ENCODE peak calls at places on chromosomes 1 and 21, in four cellular contexts. E is effector memory CD4-positive, alpha-beta T cell; Z is GM12864; R is CD8-positive, alpha-beta T cell. B is an unnamed sample.

GRCh38 chr1:66058558-66058957 is 265.9 kb downstream of the PDE4B start:
- DNase-seq in Z (no peak), E (no peak), R (no peak), B (no peak)

GRCh38 chr1:114585221-114585620 is 3.8 kb upstream of the BCAS2 start:
- DNase-seq in Z (no peak), E (no peak), R (no peak), B (no peak)

GRCh38 chr1:156691665-156692408 is 13.5 kb downstream of the CRABP2 start:
- DNase-seq in R (no peak), E (no peak), Z (no peak), B (no peak)

GRCh38 chr1:45640293-45640692 is 16.4 kb upstream of the CCDC17 start:
- DNase-seq in R (no peak), E (no peak), Z (no peak), B (no peak)

GRCh38 chr21:32406405-32406804 is 6.1 kb upstream of the EVA1C start:
- DNase-seq in E (no peak), Z (no peak), R (no peak), B (no peak)

GRCh38 chr1:26317612-26318337 is at the start of gene CD52:
- DNase-seq in R (peak), E (peak), Z (peak), B (peak)

GRCh38 chr1:39926343-39926769 is 24.6 kb upstream of the MYCL start:
- DNase-seq in E (no peak), Z (no peak), R (no peak), B (no peak)

GRCh38 chr1:97797403-97798183 is 123.2 kb downstream of the DPYD start:
- DNase-seq in R (no peak), Z (no peak), E (no peak), B (no peak)

GRCh38 chr1:41321277-41321676 is 40.0 kb upstream of the FOXO6 start:
- DNase-seq in E (no peak), R (no peak), Z (no peak), B (no peak)

GRCh38 chr1:121516279-121516967 is 331.6 kb downstream of the SRGAP2C start:
- DNase-seq in E (peak), Z (peak), R (peak), B (peak)

GRCh38 chr1:7253988-7254587 is 468.8 kb downstream of the CAMTA1 start:
- DNase-seq in R (no peak), E (no peak), Z (no peak), B (no peak)

GRCh38 chr1:26127235-26128163 is 15.9 kb downstream of the PDIK1L start:
- DNase-seq in R (no peak), Z (no peak), E (no peak), B (no peak)

GRCh38 chr1:3593745-3594144 is 17.6 kb downstream of the MEGF6 start:
- DNase-seq in E (no peak), Z (no peak), R (no peak), B (no peak)

GRCh38 chr1:223704921-223705878 is 7.1 kb upstream of the CAPN2 start:
- DNase-seq in R (no peak), Z (no peak), E (no peak), B (no peak)

GRCh38 chr1:14578156-14578555 is 20.3 kb upstream of the KAZN start:
- DNase-seq in Z (no peak), R (no peak), E (no peak), B (no peak)

GRCh38 chr1:40710581-40711315 is 19.2 kb downstream of the NFYC start:
- DNase-seq in R (no peak), E (no peak), Z (no peak), B (no peak)

GRCh38 chr1:6948416-6948815 is 163.2 kb downstream of the CAMTA1 start:
- DNase-seq in E (no peak), Z (no peak), R (no peak), B (no peak)

GRCh38 chr1:150578278-150579109 is 916 bp downstream of the MCL1 start:
- DNase-seq in E (peak), R (peak), Z (no peak), B (peak)

GRCh38 chr21:39715804-39716397 is 29.1 kb upstream of the IGSF5 start:
- DNase-seq in E (peak), R (peak), Z (no peak), B (no peak)

DNA sequence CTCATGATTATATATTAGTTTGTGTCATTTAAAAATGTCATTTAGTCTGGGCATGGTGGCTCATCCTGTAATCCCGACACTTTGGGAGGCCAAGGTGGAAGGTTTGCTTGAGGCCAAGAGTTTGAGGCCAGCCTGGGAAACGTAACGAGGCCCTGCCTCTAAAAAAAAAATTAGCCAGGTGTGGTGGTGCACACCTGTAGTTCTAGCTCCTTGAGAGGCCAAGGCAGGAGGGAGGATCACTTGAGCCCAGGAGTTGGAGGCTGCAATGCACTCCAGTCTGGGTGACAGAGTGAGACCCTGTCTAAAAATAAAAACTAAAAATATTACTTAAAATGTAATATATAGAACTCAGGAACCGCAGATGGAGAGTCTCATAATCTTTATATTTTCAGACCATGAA is 34.6 kb downstream of the RUNX3 start:
- DNase-seq in R (no peak), Z (no peak), E (no peak), B (no peak)
- H3K4me3 ChIP-seq in R (no peak), Z (no peak), E (no peak), B (no peak)

DNA sequence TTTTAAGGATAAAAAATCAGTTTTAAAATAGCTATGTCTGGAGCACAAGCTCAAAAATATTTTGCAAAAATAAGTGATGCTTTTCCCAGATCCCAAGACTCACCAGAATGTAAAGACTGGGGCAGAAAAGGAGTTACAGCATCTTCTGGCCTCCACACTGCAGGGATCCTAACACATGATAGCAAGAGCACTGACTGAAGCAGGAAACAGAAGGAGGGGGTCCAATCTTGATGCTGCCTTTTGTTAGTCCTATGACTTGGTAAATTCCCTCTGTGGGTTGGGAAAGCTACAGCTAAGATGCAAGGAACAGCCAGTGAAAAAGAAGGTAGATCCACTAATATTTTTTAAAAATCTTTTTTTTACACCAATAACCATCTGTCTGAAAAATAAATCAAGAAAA is 54.2 kb upstream of the TNR start:
- DNase-seq in E (no peak), R (no peak), Z (no peak), B (no peak)
- H3K4me3 ChIP-seq in E (no peak), R (no peak), Z (no peak), B (no peak)

GRCh38 chr1:161175771-161176453 is 1.4 kb downstream of the B4GALT3 start:
- DNase-seq in R (no peak), Z (no peak), E (no peak), B (no peak)
- H3K4me3 ChIP-seq in R (peak), Z (peak), E (peak), B (peak)

GRCh38 chr1:210311726-210312493 is 16.8 kb upstream of the HHAT start:
- DNase-seq in E (no peak), R (no peak), Z (no peak), B (no peak)

GRCh38 chr1:210310562-210310961 is 18.1 kb upstream of the HHAT start:
- DNase-seq in E (no peak), R (no peak), Z (no peak), B (no peak)

GRCh38 chr1:210315529-210315928 is 13.2 kb upstream of the HHAT start:
- DNase-seq in E (no peak), Z (no peak), R (no peak), B (no peak)

DNA sequence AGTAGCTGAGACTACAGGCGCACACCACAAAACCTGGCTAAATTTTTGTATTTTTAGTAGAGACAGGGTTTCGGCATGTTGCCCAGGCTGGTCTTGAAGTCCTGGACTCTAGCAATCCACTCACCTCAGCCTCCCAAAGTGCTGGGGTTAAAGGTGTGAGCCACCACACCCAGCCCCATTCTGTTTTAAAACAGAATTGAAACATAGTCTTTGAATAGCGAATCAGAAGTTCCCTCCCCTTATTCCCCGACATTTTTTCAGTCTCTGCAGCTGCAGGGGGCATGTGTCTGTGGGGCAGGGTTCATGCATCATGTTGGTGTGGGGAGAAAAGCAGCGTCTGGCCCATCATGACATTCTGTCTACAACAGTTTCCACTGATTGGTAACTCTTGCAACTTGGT is 15.7 kb upstream of the HHAT start:
- DNase-seq in Z (no peak), R (no peak), E (no peak), B (no peak)
- H3K4me3 ChIP-seq in Z (no peak), R (no peak), E (no peak), B (no peak)

GRCh38 chr1:152461544-152461943 is 47.5 kb upstream of the CRNN start:
- DNase-seq in Z (peak), R (peak), E (peak), B (peak)

GRCh38 chr1:152458384-152459185 is 44.5 kb upstream of the CRNN start:
- DNase-seq in R (peak), Z (peak), E (peak), B (peak)

GRCh38 chr1:152457561-152457960 is 43.5 kb upstream of the CRNN start:
- DNase-seq in R (no peak), Z (no peak), E (no peak), B (no peak)

GRCh38 chr1:152460529-152460899 is 46.5 kb upstream of the CRNN start:
- DNase-seq in E (no peak), Z (no peak), R (no peak), B (no peak)

DNA sequence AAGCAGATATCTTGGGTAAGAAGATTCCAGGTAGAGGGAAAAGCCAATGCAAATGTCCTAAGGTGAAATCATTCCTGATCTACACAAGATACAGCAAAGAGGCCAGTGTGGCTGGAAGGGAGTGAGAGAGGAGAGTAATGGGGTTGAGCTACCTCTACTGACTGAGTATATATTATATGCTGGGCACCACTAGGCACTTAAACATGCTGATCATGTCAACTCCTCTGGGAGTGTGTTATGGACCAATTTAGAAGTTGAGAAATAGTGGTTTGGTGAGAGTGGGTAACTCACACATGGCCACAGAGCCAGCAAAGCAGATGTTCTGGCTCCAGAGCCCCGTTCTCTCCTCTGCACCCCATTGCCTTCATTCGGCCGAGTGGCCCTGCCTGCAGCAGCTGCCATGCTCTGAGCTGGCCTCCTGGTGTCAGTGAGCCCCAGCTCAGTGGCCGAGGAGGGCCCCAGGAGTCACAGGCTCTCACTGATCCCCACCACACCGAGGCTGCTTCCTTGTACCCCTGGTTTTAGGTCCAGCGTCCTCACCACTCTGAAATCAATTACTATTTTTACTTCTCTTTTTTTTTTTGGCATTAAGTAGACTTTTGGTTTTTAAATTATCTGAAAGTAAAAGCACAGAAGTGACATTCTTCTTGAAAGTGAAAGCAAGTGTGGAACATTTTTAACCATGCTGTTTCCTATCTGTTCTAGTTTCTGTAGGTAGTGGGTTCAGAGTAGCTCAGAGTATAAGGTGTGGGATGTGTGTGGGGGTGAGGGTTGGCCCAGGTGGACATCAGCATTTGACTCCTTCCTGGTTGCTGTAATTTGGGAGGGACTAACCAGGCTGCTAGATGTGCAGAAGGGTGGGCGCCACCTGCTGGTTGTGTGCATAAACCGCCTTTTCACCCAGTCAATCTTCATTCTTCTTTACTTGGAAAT is 45.8 kb upstream of the CRNN start:
- DNase-seq in E (peak), R (peak), Z (peak), B (peak)
- H3K4me3 ChIP-seq in E (no peak), R (no peak), Z (no peak), B (no peak)

GRCh38 chr1:228463559-228464455 is 23.4 kb upstream of the RNF187 start:
- DNase-seq in R (peak), E (peak), Z (peak), B (peak)
- H3K4me3 ChIP-seq in R (peak), E (peak), Z (peak), B (peak)

DNA sequence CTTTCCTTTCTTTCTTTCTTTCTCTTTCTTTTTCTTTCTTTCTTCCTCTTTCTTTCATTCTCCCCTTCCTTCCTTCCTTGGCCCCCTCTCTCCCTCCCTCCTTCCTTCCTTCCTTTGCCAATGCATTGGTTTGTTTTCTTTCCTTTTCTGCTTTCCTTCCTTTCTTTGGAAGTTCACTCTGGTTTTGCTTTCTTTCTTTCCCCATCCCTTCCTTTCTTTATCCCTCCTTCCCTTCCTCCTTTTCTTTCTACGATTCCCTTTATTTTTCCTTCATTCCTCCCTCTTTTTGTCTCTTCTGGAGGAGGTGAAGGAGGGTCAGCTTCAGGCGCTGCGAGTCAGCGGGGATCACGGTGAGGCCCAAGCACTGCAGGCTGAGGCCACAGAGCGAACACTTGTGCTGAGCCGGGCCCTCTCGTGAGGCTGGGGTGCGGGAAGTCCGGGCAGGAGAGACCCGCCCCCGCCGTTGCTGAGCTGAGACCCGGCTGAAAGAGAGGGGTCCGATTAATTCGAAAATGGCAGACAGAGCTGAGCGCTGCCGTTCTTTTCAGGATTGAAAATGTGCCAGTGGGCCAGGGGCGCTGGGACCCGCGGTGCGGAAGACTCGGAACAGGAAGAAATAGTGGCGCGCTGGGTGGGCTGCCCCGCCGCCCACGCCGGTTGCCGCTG is 1.5 kb downstream of the SIM2 start:
- DNase-seq in E (no peak), R (no peak), Z (no peak), B (no peak)
- H3K4me3 ChIP-seq in E (no peak), R (peak), Z (no peak), B (no peak)

B was measured in CD4-positive, alpha-beta memory T cell.